ENCODE peak calls at places on chromosomes 13 and 19, in five cellular contexts. L, F, R, H and P are unnamed samples.

GRCh38 chr19:8302357-8302691 is 5.8 kb downstream of the CD320 start:
- DNase-seq in L (no peak), F (no peak), R (peak), H (peak), P (no peak)

GRCh38 chr13:73741111-73741510 is 393.1 kb downstream of the KLF12 start:
- DNase-seq in L (no peak), F (no peak), R (no peak), H (no peak), P (no peak)

GRCh38 chr13:43132911-43133310 is 109.5 kb downstream of the DNAJC15 start:
- DNase-seq in L (no peak), F (no peak), R (no peak), H (no peak), P (no peak)

GRCh38 chr13:97385854-97386253 is 48.1 kb upstream of the RAP2A start:
- DNase-seq in L (no peak), F (peak), R (no peak), H (no peak), P (no peak)

GRCh38 chr19:12779162-12779993 is 4.0 kb upstream of the HOOK2 start:
- DNase-seq in L (peak), F (peak), R (peak), H (peak), P (peak)

GRCh38 chr13:38381840-38382239 is 32.2 kb downstream of the UFM1 start:
- DNase-seq in L (no peak), F (no peak), R (no peak), H (no peak), P (no peak)

GRCh38 chr13:112332727-112333126 is 43.4 kb upstream of the SPACA7 start:
- DNase-seq in L (no peak), F (no peak), R (no peak), H (no peak), P (no peak)

GRCh38 chr19:33393286-33394005 is 19.9 kb downstream of the CEBPG start:
- DNase-seq in L (no peak), F (no peak), R (no peak), H (no peak), P (peak)

GRCh38 chr13:23778879-23779278 is 110.3 kb downstream of the MIPEP start:
- DNase-seq in L (no peak), F (peak), R (no peak), H (no peak), P (no peak)

GRCh38 chr13:42591602-42592001 is 17.6 kb downstream of the TNFSF11 start:
- DNase-seq in L (no peak), F (no peak), R (no peak), H (no peak), P (no peak)

GRCh38 chr19:9531933-9532332 is 6.5 kb downstream of the ZNF426 start:
- DNase-seq in L (no peak), F (no peak), R (no peak), H (no peak), P (no peak)

GRCh38 chr13:43830481-43830873 is 43.7 kb upstream of the ENOX1 start:
- DNase-seq in L (peak), F (peak), R (no peak), H (no peak), P (no peak)

GRCh38 chr13:33937373-33938087 is 119.6 kb downstream of the RFC3 start:
- DNase-seq in L (no peak), F (peak), R (no peak), H (no peak), P (no peak)

GRCh38 chr19:14432817-14433453 is at the start of gene PKN1:
- DNase-seq in L (peak), F (no peak), R (no peak), H (peak), P (peak)

GRCh38 chr19:38399537-38399936 is 3.4 kb upstream of the FAM98C start:
- DNase-seq in L (no peak), F (no peak), R (no peak), H (no peak), P (no peak)

GRCh38 chr13:87736849-87737400 is 65.8 kb downstream of the SLITRK5 start:
- DNase-seq in L (no peak), F (no peak), R (no peak), H (no peak), P (no peak)

GRCh38 chr19:35767288-35768081 is 7.9 kb upstream of the ARHGAP33 start:
- DNase-seq in L (peak), F (no peak), R (no peak), H (no peak), P (peak)

GRCh38 chr13:32829676-32830091 is 186.5 kb upstream of the KL start:
- DNase-seq in L (peak), F (peak), R (no peak), H (no peak), P (no peak)

GRCh38 chr13:29131881-29132668 is 311.9 kb downstream of the MTUS2 start:
- DNase-seq in L (no peak), F (no peak), R (no peak), H (no peak), P (no peak)

GRCh38 chr13:75779393-75779792 is 143.3 kb downstream of the LMO7 start:
- DNase-seq in L (no peak), F (no peak), R (no peak), H (no peak), P (no peak)

GRCh38 chr19:1513492-1514294 is 874 bp upstream of the ADAMTSL5 start:
- DNase-seq in L (peak), F (no peak), R (no peak), H (peak), P (peak)

GRCh38 chr19:18736415-18737336 is 53.2 kb downstream of the CRTC1 start:
- DNase-seq in L (no peak), F (no peak), R (no peak), H (no peak), P (peak)
- TF ChIP-seq CTCF in L (no peak), F (no peak), R (no peak), H (no peak), P (no peak)

GRCh38 chr19:10829967-10830366 is 6.0 kb downstream of the TMED1 start:
- DNase-seq in L (no peak), F (no peak), R (no peak), H (no peak), P (no peak)

GRCh38 chr19:10826846-10827245 is 9.2 kb downstream of the TMED1 start:
- DNase-seq in L (no peak), F (no peak), R (no peak), H (no peak), P (no peak)

GRCh38 chr19:10830941-10831779 is 4.9 kb downstream of the TMED1 start:
- DNase-seq in L (no peak), F (no peak), R (no peak), H (no peak), P (no peak)

GRCh38 chr19:10830370-10830769 is 5.6 kb downstream of the TMED1 start:
- DNase-seq in L (no peak), F (no peak), R (no peak), H (no peak), P (peak)

GRCh38 chr19:10828981-10829821 is 6.8 kb downstream of the TMED1 start:
- DNase-seq in L (no peak), F (no peak), R (no peak), H (no peak), P (no peak)
- TF ChIP-seq CTCF in L (no peak), F (no peak), R (no peak), H (no peak), P (no peak)

GRCh38 chr13:69580255-69580654 is 527.4 kb upstream of the ATXN8OS start:
- DNase-seq in L (no peak), F (no peak), R (no peak), H (no peak), P (no peak)

DNA sequence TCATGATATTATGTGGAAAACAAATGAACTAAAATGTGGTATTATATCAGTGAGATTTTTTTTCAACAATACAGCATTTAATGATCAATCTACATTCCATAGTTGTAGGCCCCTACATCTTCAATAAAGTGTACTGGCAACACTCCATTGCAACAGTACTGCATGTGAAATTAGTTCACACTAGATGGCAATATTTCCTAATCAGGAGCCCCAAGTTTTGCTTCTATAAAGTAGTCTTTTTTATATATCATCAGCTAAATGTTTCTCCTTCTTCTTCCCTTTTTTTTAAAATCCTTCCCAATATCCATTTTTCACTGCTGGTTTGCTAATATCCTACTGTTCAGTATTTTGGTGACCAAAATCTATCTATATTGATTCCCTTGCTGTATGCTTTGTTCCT is 528.3 kb upstream of the ATXN8OS start:
- DNase-seq in L (peak), F (no peak), R (no peak), H (no peak), P (no peak)
- TF ChIP-seq CTCF in L (peak), F (no peak), R (no peak), H (no peak), P (no peak)

DNA sequence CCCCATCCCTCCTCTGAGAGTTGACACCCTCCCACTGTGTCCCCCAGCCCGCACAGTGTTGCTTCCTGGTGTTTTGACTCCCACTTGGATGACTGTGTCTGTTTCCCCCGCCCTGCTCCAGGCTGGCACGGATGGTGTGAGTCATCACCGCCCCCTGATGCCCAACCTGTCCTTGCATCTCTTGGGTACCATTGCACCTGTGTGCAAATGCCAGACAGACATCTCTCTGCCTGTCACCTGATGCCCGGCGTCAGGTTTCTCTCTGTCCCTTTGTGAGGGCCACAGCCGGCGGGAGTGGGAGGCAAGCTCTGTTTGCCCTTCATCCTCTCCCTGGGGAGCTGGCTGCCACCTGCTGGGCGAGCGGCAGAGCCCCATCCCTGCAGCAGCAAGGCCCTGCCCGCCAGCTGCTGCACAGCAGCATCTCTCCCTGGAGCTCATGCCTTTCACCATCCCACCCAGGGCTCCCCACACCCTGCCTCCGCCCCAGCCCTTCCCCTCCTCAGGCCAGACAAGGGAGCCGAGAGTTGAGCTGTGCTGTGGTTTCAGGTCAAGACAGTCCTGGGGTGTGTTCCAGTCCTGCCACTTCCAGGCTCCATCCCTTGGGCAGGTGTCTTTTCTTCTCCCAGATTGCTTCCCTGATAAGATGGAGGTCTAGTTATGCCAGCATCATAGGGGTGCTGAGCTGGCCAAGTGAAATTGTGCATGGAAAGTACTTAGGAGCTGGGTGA is 29.7 kb downstream of the NKPD1 start:
- DNase-seq in L (peak), F (no peak), R (no peak), H (no peak), P (no peak)
- TF ChIP-seq CTCF in L (peak), F (no peak), R (no peak), H (no peak), P (no peak)

DNA sequence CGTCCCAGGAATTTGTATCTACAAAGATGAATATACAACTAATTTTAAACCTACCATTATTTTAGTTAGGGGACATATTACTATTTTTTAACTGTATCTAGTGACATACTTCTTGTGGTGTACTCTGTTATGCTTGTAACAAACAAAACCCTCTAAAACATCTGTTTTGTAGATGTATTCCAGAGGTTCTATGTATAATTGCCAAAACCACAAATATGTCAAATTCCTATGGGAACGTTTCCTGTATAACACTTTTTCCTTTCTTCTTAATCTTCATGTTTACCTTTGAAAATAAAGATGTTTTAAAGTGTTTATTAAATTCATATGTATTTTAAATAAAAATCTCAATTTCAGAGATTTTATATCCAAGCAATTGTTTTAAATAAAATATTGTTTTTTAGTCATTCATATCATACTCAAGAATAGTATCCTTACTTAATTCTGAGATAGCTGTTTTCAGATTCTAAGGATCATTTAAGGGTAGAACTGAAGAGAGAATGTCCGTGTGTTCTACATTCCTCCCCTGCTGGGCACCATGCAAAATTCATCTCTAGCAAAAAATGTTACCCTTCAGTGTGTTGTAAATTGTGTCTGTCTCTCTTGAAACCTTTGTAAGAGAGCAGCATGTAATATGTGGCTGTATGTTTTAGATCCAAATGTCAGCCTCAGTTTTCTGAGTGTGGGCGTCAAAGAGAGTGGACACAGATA is 1327.7 kb downstream of the EFNB2 start:
- DNase-seq in L (no peak), F (peak), R (no peak), H (no peak), P (no peak)
- TF ChIP-seq CTCF in L (no peak), F (no peak), R (no peak), H (no peak), P (no peak)

GRCh38 chr13:110643324-110643723 is 28.0 kb downstream of the NAXD start:
- DNase-seq in L (no peak), F (no peak), R (no peak), H (no peak), P (no peak)

GRCh38 chr13:110643768-110644421 is 28.6 kb downstream of the NAXD start:
- DNase-seq in L (no peak), F (no peak), R (no peak), H (no peak), P (no peak)

GRCh38 chr13:110646442-110647364 is 31.4 kb downstream of the NAXD start:
- DNase-seq in L (no peak), F (no peak), R (no peak), H (no peak), P (no peak)

GRCh38 chr13:110645750-110646149 is 30.4 kb downstream of the NAXD start:
- DNase-seq in L (no peak), F (no peak), R (no peak), H (no peak), P (no peak)

GRCh38 chr13:110644892-110645521 is 29.7 kb downstream of the NAXD start:
- DNase-seq in L (peak), F (peak), R (no peak), H (no peak), P (peak)
- TF ChIP-seq CTCF in L (peak), F (no peak), R (no peak), H (peak), P (no peak)

DNA sequence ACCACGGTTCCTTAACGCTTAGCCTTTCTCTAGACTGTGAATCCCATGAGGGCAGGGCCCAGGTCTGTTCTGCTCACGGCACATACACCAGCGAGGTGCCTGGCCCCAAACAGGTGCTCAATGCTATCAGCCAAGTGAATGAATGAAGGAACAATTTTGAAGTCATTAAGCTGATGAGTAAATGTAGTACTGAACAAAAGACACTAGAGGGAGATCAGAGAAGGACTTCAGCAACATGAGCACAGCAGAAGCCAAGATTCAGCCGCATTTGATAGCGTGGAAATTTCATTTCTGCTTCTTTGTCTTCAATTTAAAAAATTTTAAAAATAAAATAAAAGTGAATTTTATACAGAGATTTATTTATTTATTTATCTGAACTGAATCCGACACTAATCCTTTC is 20.1 kb upstream of the MYO16 start:
- DNase-seq in L (peak), F (peak), R (no peak), H (no peak), P (no peak)
- TF ChIP-seq CTCF in L (peak), F (peak), R (peak), H (no peak), P (peak)

GRCh38 chr19:45405435-45406164 is 731 bp upstream of the PPP1R13L start:
- DNase-seq in L (peak), F (peak), R (peak), H (peak), P (peak)

GRCh38 chr19:45404557-45405434 is at the start of gene PPP1R13L:
- DNase-seq in L (peak), F (peak), R (peak), H (peak), P (peak)

GRCh38 chr19:45403272-45403671 is 1.6 kb downstream of the PPP1R13L start:
- DNase-seq in L (no peak), F (no peak), R (no peak), H (no peak), P (peak)

GRCh38 chr19:45402469-45403070 is 2.3 kb downstream of the PPP1R13L start:
- DNase-seq in L (peak), F (no peak), R (peak), H (no peak), P (peak)

GRCh38 chr19:45403781-45404556 is 900 bp downstream of the PPP1R13L start:
- DNase-seq in L (peak), F (no peak), R (peak), H (no peak), P (peak)
- TF ChIP-seq CTCF in L (peak), F (peak), R (peak), H (peak), P (peak)

DNA sequence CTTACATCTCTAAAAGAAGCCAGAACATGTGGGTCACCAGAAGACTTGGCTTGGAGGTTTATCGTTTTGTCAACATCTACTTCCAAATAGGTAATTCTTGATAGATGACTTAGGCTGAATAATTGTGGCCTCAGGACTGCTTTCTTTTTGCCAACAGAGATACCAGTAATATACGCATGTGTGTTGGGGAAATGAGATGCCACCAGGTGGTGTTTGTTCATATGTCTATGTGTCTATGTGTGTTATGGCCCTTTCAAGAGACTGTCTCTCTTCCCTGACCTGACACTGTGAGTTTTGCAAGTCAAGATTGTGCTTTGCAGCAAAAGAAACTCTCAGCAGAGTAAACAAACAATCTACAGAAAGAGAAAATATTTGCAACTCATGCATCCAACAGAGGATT is 31.6 kb upstream of the METTL21C start:
- DNase-seq in L (no peak), F (no peak), R (no peak), H (no peak), P (no peak)
- TF ChIP-seq CTCF in L (no peak), F (no peak), R (no peak), H (no peak), P (no peak)

DNA sequence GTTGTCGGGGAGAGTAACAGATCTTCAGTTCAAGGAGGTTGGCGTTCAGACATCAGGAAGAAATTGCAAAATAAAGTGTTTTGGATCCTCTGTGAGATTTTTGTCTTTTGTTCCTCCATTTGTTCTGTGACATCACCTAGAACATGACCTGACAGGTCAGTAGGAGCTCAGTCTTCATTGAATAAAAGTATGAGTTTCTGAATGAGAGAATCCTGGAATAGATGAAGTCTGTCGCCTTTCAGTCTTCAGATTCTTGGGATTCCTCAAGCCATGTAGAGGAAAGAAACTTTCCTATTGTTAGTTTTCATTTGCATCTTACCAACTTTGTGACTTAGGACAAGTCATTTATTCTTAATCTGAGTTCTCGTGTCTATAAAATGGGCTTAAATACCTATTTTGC is 14.4 kb downstream of the ARHGAP35 start:
- DNase-seq in L (no peak), F (no peak), R (no peak), H (no peak), P (no peak)
- TF ChIP-seq CTCF in L (no peak), F (no peak), R (no peak), H (no peak), P (no peak)